ENCODE peak calls at places on chromosomes 2 and 18, in five cellular contexts. One of them, this sample, is unnamed.

GRCh38 chr2:627340-627709 is 49.9 kb downstream of the TMEM18 start:
- DNase-seq in GM12892: no peak
- DNase-seq in GF-D8: no peak
- DNase-seq in cardiac muscle cell: no peak
- DNase-seq in foreskin keratinocyte: no peak
- DNase-seq in this sample: no peak

GRCh38 chr18:22433960-22434359 is 16.2 kb upstream of the CTAGE1 start:
- DNase-seq in foreskin keratinocyte: no peak
- DNase-seq in GF-D8: no peak
- DNase-seq in cardiac muscle cell: peak
- DNase-seq in GM12892: no peak
- DNase-seq in this sample: no peak

GRCh38 chr2:111946294-111947114 is 48.1 kb downstream of the MERTK start:
- DNase-seq in GM12892: no peak
- DNase-seq in GF-D8: no peak
- DNase-seq in cardiac muscle cell: peak
- DNase-seq in foreskin keratinocyte: peak
- DNase-seq in this sample: no peak

GRCh38 chr2:161172901-161173540 is 12.8 kb downstream of the TANK start:
- DNase-seq in cardiac muscle cell: no peak
- DNase-seq in GF-D8: no peak
- DNase-seq in GM12892: no peak
- DNase-seq in foreskin keratinocyte: no peak
- DNase-seq in this sample: no peak

GRCh38 chr2:134727385-134727784 is 8.6 kb upstream of the TMEM163 start:
- DNase-seq in GF-D8: no peak
- DNase-seq in GM12892: no peak
- DNase-seq in cardiac muscle cell: peak
- DNase-seq in foreskin keratinocyte: no peak
- DNase-seq in this sample: no peak

GRCh38 chr18:79481041-79481790 is 85.5 kb downstream of the NFATC1 start:
- DNase-seq in GM12892: no peak
- DNase-seq in GF-D8: no peak
- DNase-seq in cardiac muscle cell: no peak
- DNase-seq in foreskin keratinocyte: no peak
- DNase-seq in this sample: no peak

GRCh38 chr2:46829240-46829970 is 86.2 kb downstream of the MCFD2 start:
- DNase-seq in cardiac muscle cell: no peak
- DNase-seq in foreskin keratinocyte: no peak
- DNase-seq in GF-D8: no peak
- DNase-seq in GM12892: no peak
- DNase-seq in this sample: no peak

GRCh38 chr2:177295479-177295878 is 31.0 kb upstream of the NFE2L2 start:
- DNase-seq in cardiac muscle cell: peak
- DNase-seq in foreskin keratinocyte: no peak
- DNase-seq in GF-D8: no peak
- DNase-seq in GM12892: no peak
- DNase-seq in this sample: no peak

GRCh38 chr2:215826376-215826775 is 187.0 kb downstream of the MREG start:
- DNase-seq in GM12892: no peak
- DNase-seq in GF-D8: no peak
- DNase-seq in foreskin keratinocyte: peak
- DNase-seq in cardiac muscle cell: no peak
- DNase-seq in this sample: no peak

GRCh38 chr18:23452347-23452727 is 750 bp upstream of the RIOK3 start:
- DNase-seq in GM12892: no peak
- DNase-seq in foreskin keratinocyte: no peak
- DNase-seq in GF-D8: no peak
- DNase-seq in cardiac muscle cell: no peak
- DNase-seq in this sample: no peak

GRCh38 chr2:27647289-27647688 is 16.1 kb downstream of the SUPT7L start:
- DNase-seq in foreskin keratinocyte: no peak
- DNase-seq in GF-D8: no peak
- DNase-seq in GM12892: no peak
- DNase-seq in cardiac muscle cell: no peak
- DNase-seq in this sample: no peak

GRCh38 chr2:216492951-216493685 is 5.5 kb upstream of the RPL37A start:
- DNase-seq in GF-D8: no peak
- DNase-seq in cardiac muscle cell: peak
- DNase-seq in GM12892: no peak
- DNase-seq in foreskin keratinocyte: peak
- DNase-seq in this sample: no peak